ENCODE peak calls at places on chromosomes 2 and 18, in ten cellular contexts. Z, W, C, X, H, Q, V, E, I and M are unnamed samples.

GRCh38 chr2:709138-709779 is 32.1 kb upstream of the TMEM18 start:
- DNase-seq in Z (no peak), W (no peak), C (no peak), X (no peak), H (no peak), Q (no peak), V (no peak), E (no peak), I (no peak), M (no peak)

GRCh38 chr2:132515010-132515409 is 98.4 kb downstream of the GPR39 start:
- DNase-seq in Z (no peak), W (no peak), C (no peak), X (no peak), H (no peak), Q (no peak), V (no peak), E (no peak), I (no peak), M (no peak)

GRCh38 chr2:221848286-221848685 is 276.2 kb upstream of the EPHA4 start:
- DNase-seq in Z (no peak), W (no peak), C (no peak), X (no peak), H (no peak), Q (no peak), V (no peak), E (no peak), I (no peak), M (no peak)

GRCh38 chr18:58576641-58577251 is 52.1 kb downstream of the ALPK2 start:
- DNase-seq in Z (no peak), W (no peak), C (no peak), X (no peak), H (no peak), Q (no peak), V (peak; percentile 76), E (no peak), I (no peak), M (no peak)

GRCh38 chr2:82591718-82592117 is 1867.4 kb downstream of the SUCLG1 start:
- DNase-seq in Z (no peak), W (no peak), C (no peak), X (no peak), H (no peak), Q (no peak), V (no peak), E (no peak), I (no peak), M (no peak)

GRCh38 chr2:234970467-234970866 is 18.6 kb downstream of the SH3BP4 start:
- DNase-seq in Z (no peak), W (no peak), C (no peak), X (no peak), H (no peak), Q (peak; percentile 80), V (peak; percentile 53), E (no peak), I (no peak), M (no peak)

GRCh38 chr2:64165696-64166095 is 21.5 kb upstream of the PELI1 start:
- DNase-seq in Z (no peak), W (no peak), C (no peak), X (peak; percentile 30), H (no peak), Q (peak; percentile 78), V (peak; percentile 84), E (no peak), I (no peak), M (no peak)

GRCh38 chr2:46909771-46910419 is 5.7 kb downstream of the MCFD2 start:
- DNase-seq in Z (no peak), W (no peak), C (no peak), X (peak; percentile 89), H (peak; percentile 51), Q (peak; percentile 95), V (peak; percentile 88), E (peak; percentile 41), I (no peak), M (no peak)

GRCh38 chr2:25187729-25188350 is 19.5 kb upstream of the POMC start:
- DNase-seq in Z (no peak), W (no peak), C (no peak), X (no peak), H (no peak), Q (no peak), V (no peak), E (no peak), I (peak; percentile 44), M (no peak)

GRCh38 chr18:51235011-51235789 is 37.7 kb upstream of the MEX3C start:
- DNase-seq in Z (no peak), W (no peak), C (no peak), X (peak; percentile 69), H (no peak), Q (peak; percentile 67), V (no peak), E (no peak), I (peak; percentile 4), M (no peak)

GRCh38 chr2:102304711-102305591 is 6.4 kb upstream of the IL1RL1 start:
- DNase-seq in Z (no peak), W (no peak), C (no peak), X (no peak), H (no peak), Q (no peak), V (no peak), E (no peak), I (no peak), M (no peak)

GRCh38 chr18:63090334-63090733 is 229.2 kb downstream of the BCL2 start:
- DNase-seq in Z (no peak), W (no peak), C (no peak), X (no peak), H (no peak), Q (no peak), V (no peak), E (no peak), I (no peak), M (no peak)
- TF ChIP-seq CTCF in Z (no peak), W (no peak), C (no peak), X (no peak), H (no peak), Q (no peak), V (no peak), E (no peak), I (no peak), M (no peak)

DNA sequence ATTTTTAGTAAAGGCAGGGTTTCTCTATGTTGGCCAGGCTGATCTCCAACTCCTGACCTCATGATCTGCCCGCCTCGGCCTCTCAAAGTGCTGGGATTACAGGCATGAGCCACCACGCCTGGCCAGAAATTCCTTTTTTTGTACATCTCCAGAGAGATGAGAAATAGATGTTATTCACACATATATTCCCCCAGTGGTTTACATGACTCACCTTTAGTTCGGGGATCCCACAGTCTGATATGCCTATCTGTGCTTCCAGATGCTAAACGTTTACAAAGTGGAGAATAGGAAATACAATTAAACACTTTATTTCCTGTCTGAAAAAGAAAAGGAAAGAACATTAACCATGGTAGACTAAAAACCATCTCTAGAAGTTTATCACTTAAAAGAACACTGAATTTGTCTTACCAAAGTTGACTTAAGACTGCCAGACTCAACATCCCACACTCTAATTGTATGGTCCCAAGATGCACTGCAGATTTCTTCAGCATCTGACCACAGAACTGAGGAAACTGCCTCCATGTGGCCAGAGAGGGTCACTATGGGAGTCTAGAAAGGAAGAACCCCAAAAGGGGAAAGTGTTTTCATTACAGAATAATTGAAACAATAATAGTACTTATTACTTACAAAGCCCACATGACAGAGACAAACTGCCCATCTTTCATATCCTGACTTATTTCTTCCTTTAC is 12.6 kb upstream of the ICA1L start:
- DNase-seq in Z (no peak), W (no peak), C (no peak), X (peak; percentile 13), H (no peak), Q (no peak), V (peak; percentile 85), E (no peak), I (no peak), M (no peak)
- TF ChIP-seq CTCF in Z (no peak), W (no peak), C (no peak), X (peak; percentile 44), H (no peak), Q (no peak), V (peak; percentile 36), E (no peak), I (no peak), M (no peak)

DNA sequence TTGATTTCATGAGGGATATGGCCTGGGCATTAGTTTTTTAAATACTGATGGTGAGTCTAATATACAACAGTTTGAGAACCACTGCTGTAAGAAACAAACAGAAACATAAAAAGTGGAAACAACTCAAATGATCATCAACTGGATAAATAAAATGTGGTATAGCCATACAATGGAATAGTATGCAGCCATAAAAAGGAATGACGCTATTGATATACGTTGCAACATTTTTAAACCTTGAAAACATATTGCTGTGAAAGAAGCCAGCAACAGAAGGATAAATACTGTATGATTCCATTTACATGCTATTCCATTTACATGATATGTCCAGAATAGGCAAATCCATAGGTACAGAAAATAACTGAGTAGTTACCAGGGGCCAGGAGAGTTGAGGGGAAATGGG is 6.5 kb downstream of the NFE2L2 start:
- DNase-seq in Z (no peak), W (no peak), C (no peak), X (no peak), H (no peak), Q (no peak), V (no peak), E (no peak), I (no peak), M (no peak)
- TF ChIP-seq CTCF in Z (no peak), W (no peak), C (no peak), X (no peak), H (no peak), Q (no peak), V (no peak), E (no peak), I (no peak), M (no peak)

GRCh38 chr2:191374366-191374765 is 129.2 kb downstream of the MYO1B start:
- DNase-seq in Z (no peak), W (no peak), C (no peak), X (no peak), H (no peak), Q (no peak), V (no peak), E (no peak), I (no peak), M (no peak)

GRCh38 chr2:191366199-191366598 is 121.0 kb downstream of the MYO1B start:
- DNase-seq in Z (no peak), W (no peak), C (no peak), X (peak; percentile 76), H (no peak), Q (no peak), V (peak; percentile 89), E (no peak), I (no peak), M (no peak)

GRCh38 chr2:191365089-191365488 is 119.9 kb downstream of the MYO1B start:
- DNase-seq in Z (no peak), W (no peak), C (no peak), X (no peak), H (no peak), Q (no peak), V (no peak), E (no peak), I (no peak), M (no peak)

GRCh38 chr2:191363267-191363666 is 118.1 kb downstream of the MYO1B start:
- DNase-seq in Z (no peak), W (no peak), C (no peak), X (no peak), H (no peak), Q (no peak), V (no peak), E (no peak), I (no peak), M (no peak)

DNA sequence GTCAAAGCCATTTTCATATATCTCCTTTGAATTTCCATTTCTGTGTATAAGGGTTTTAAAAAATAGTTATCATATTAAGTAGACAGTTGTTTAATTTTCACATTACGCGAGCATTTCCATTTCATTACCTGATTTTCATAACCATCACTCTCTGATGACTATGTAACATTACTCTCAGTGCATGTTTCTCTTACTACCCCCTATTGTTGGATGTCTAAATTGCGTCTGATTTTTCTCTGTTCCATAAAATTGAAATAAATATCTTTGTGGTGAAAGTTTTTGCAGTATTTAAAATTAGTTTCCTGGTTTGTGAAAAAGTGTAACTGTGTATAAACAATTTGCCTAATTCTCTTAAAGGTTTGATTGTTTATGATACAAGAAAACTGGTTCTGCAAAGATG is 123.8 kb downstream of the MYO1B start:
- DNase-seq in Z (no peak), W (no peak), C (no peak), X (no peak), H (no peak), Q (no peak), V (no peak), E (no peak), I (no peak), M (no peak)
- TF ChIP-seq CTCF in Z (no peak), W (peak; percentile 44), C (no peak), X (peak; percentile 20), H (no peak), Q (peak; percentile 28), V (peak; percentile 46), E (no peak), I (peak; percentile 37), M (no peak)